ENCODE peak calls at places on chromosomes 3 and 15, in eight cellular contexts. Z is uterus; S is heart left ventricle; U is IMR-90; N is neural progenitor cell; Q is CD8-positive, alpha-beta T cell; V is lower lobe of right lung; A is right cardiac atrium. K is an unnamed sample. For H3K4me1, the result is how much of the 10 kb centered on the place peaks cover.

GRCh38 chr3:62110801-62111200 is 262.5 kb downstream of the FEZF2 start:
- DNase-seq in Z (no peak), S (no peak), U (peak), N (peak), Q (no peak), V (no peak), A (no peak), K (no peak)

GRCh38 chr3:79937567-79937966 is 169.8 kb upstream of the ROBO1 start:
- DNase-seq in Z (no peak), S (no peak), U (no peak), N (peak), Q (no peak), V (no peak), A (no peak), K (no peak)

GRCh38 chr3:124997303-124998246 is 58.2 kb downstream of the HEG1 start:
- DNase-seq in Z (no peak), S (no peak), U (no peak), N (peak), Q (no peak), V (no peak), A (no peak), K (no peak)

GRCh38 chr3:169754711-169755110 is 10.1 kb downstream of the TERC start:
- DNase-seq in Z (no peak), S (no peak), U (no peak), N (no peak), Q (no peak), V (no peak), A (no peak), K (no peak)

GRCh38 chr15:60179786-60180391 is 175.8 kb downstream of the FOXB1 start:
- DNase-seq in Z (no peak), S (no peak), U (peak), N (peak), Q (peak), V (no peak), A (no peak), K (no peak)

GRCh38 chr15:100768501-100768931 is 111.1 kb upstream of the ALDH1A3 start:
- DNase-seq in Z (no peak), S (no peak), U (no peak), N (no peak), Q (no peak), V (no peak), A (no peak), K (no peak)

GRCh38 chr15:96896766-96897165 is 566.3 kb downstream of the NR2F2 start:
- DNase-seq in Z (no peak), S (no peak), U (no peak), N (no peak), Q (no peak), V (no peak), A (no peak), K (no peak)

GRCh38 chr3:99313481-99313880 is 324.9 kb upstream of the COL8A1 start:
- DNase-seq in Z (no peak), S (no peak), U (peak), N (no peak), Q (no peak), V (no peak), A (no peak), K (no peak)

GRCh38 chr3:159032311-159032710 is 230.5 kb downstream of the MFSD1 start:
- DNase-seq in Z (no peak), S (no peak), U (no peak), N (no peak), Q (no peak), V (no peak), A (no peak), K (no peak)

GRCh38 chr3:106172780-106173179 is 304.0 kb upstream of the CBLB start:
- DNase-seq in Z (no peak), S (no peak), U (no peak), N (no peak), Q (no peak), V (no peak), A (no peak), K (no peak)

GRCh38 chr15:56913670-56914069 is 4.8 kb upstream of the TCF12 start:
- DNase-seq in Z (no peak), S (no peak), U (peak), N (no peak), Q (no peak), V (no peak), A (no peak), K (no peak)

GRCh38 chr3:37642959-37643598 is 218.6 kb upstream of the CTDSPL start:
- DNase-seq in Z (no peak), S (no peak), U (no peak), N (no peak), Q (no peak), V (no peak), A (no peak), K (no peak)

GRCh38 chr15:47288794-47289193 is 428.5 kb upstream of the SEMA6D start:
- DNase-seq in Z (no peak), S (no peak), U (no peak), N (no peak), Q (no peak), V (no peak), A (no peak), K (no peak)

DNA sequence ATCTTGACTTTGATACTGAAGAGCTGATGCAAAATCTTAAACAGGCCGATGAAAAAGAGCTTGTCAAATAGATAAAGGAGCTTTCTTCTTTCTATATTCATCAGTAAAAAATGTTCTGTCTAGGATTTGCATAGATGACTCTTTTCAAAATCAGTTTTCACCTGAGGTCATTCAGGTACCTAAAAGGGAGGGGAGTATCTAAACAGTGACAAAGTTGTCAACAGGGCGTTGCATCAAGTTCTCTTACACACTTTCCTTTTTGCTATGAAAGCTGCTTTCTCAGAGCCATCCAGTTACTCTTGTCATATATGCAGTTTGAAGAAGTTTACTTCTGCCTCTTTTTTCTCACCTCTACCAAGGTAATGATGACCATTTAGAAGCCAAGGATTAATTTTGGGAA is 60.0 kb downstream of the AKAP13 start:
- DNase-seq in Z (no peak), S (no peak), U (no peak), N (no peak), Q (no peak), V (no peak), A (no peak), K (no peak)
- H3K27ac ChIP-seq in Z (no peak), S (no peak), U (no peak), N (no peak), Q (no peak), V (no peak), A (no peak), K (no peak)

GRCh38 chr3:20105513-20106280 is 65.5 kb downstream of the KAT2B start:
- DNase-seq in Z (no peak), S (no peak), U (no peak), N (no peak), Q (no peak), V (no peak), A (no peak), K (no peak)

GRCh38 chr3:20108869-20109268 is 68.6 kb downstream of the KAT2B start:
- DNase-seq in Z (no peak), S (no peak), U (no peak), N (no peak), Q (no peak), V (no peak), A (no peak), K (no peak)

GRCh38 chr3:20107722-20108121 is 67.5 kb downstream of the KAT2B start:
- DNase-seq in Z (no peak), S (no peak), U (no peak), N (no peak), Q (no peak), V (no peak), A (no peak), K (no peak)

GRCh38 chr3:20111836-20112235 is 71.6 kb downstream of the KAT2B start:
- DNase-seq in Z (no peak), S (no peak), U (peak), N (peak), Q (no peak), V (no peak), A (no peak), K (no peak)

DNA sequence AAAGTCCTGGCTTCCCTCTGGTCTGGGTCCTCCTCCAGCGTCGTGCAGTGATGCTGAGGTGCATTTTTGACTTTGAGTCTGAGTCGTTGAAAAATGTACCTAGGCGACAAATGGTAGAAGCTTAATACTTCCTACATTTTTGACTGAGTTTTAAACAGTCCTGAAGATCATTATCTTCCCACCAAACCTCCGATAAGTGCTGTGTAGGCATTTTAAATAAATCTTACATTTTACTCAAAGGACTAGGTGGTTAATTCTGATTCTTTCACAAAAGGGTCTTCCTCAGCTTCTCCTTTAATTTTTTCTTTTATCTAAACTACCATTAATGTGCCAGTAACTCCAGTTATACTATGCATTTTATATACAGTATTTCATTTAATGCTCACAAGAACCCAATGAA is 70.6 kb downstream of the KAT2B start:
- DNase-seq in Z (no peak), S (no peak), U (no peak), N (no peak), Q (no peak), V (no peak), A (no peak), K (no peak)
- H3K4me1 ChIP-seq in Z (under half), S (under half), U (under half), N (under half), Q (under half), V (under half), A (under half), K (under half)

GRCh38 chr15:34334676-34335075 is 2.9 kb downstream of the SLC12A6 start:
- DNase-seq in Z (no peak), S (no peak), U (no peak), N (no peak), Q (no peak), V (no peak), A (no peak), K (no peak)
- H3K27ac ChIP-seq in Z (no peak), S (no peak), U (no peak), N (no peak), Q (peak), V (peak), A (no peak), K (peak)

GRCh38 chr15:81291916-81292424 is 32.0 kb downstream of the STARD5 start:
- DNase-seq in Z (no peak), S (no peak), U (no peak), N (no peak), Q (no peak), V (no peak), A (no peak), K (no peak)
- H3K4me1 ChIP-seq in Z (under half), S (under half), U (under half), N (under half), Q (half or more), V (under half), A (under half), K (half or more)

GRCh38 chr15:51156957-51157356 is 62.3 kb upstream of the TNFAIP8L3 start:
- DNase-seq in Z (no peak), S (no peak), U (no peak), N (no peak), Q (no peak), V (no peak), A (no peak), K (no peak)
- H3K27ac ChIP-seq in Z (no peak), S (no peak), U (no peak), N (no peak), Q (no peak), V (no peak), A (no peak), K (no peak)

DNA sequence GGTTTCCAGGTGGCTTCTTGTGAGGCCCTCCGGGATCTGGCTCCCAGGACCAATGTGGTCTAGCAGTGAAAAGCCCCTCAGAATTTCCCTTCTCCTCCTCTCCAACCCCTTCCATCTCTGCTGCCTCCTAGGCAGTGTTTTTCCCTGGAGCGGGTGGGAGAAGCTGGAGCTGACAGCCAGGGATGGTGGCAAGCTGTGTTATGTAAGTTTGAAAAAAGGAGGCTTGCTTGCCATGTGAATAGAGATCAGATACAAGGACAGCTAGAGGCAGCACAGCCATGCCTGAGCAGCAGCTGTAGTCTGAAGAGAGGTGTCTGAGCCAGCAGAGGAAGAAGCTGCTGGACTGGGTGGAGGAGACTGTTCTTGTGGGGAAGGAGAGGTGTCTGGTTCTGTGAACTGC is 20.6 kb downstream of the SNAPC5 start:
- DNase-seq in Z (no peak), S (no peak), U (no peak), N (no peak), Q (no peak), V (no peak), A (no peak), K (no peak)
- H3K4me1 ChIP-seq in Z (under half), S (under half), U (under half), N (under half), Q (under half), V (under half), A (under half), K (under half)

K was measured in effector memory CD4-positive, alpha-beta T cell.